ENCODE peak calls at places on chromosomes 7 and 10, in seven cellular contexts. U is AG10803, E is endothelial cell, K is glutamatergic neuron, V is transverse colon, Y is spleen, H is HepG2. M is an unnamed sample.

GRCh38 chr10:33333260-33334169 is 952 bp downstream of the NRP1 start:
- DNase-seq in U (no peak), E (no peak), K (no peak), V (peak; percentile 13), Y (no peak), H (no peak), M (peak; percentile 6)

GRCh38 chr7:65371468-65371867 is 2.2 kb upstream of the ZNF92 start:
- DNase-seq in U (peak; percentile 24), E (no peak), K (no peak), V (no peak), Y (no peak), H (peak; percentile 25), M (no peak)

GRCh38 chr10:114518401-114519305 is 114.4 kb upstream of the AFAP1L2 start:
- DNase-seq in U (no peak), E (no peak), K (no peak), V (no peak), Y (no peak), H (peak; percentile 66), M (no peak)

GRCh38 chr7:16773884-16774283 is 20.3 kb downstream of the TSPAN13 start:
- DNase-seq in U (no peak), E (no peak), K (no peak), V (no peak), Y (no peak), H (no peak), M (no peak)

GRCh38 chr7:82481499-82482097 is 38.0 kb upstream of the CACNA2D1 start:
- DNase-seq in U (peak; percentile 30), E (no peak), K (no peak), V (no peak), Y (no peak), H (peak; percentile 2), M (no peak)

GRCh38 chr10:128898133-128898915 is 568.7 kb upstream of the MGMT start:
- DNase-seq in U (no peak), E (no peak), K (no peak), V (no peak), Y (no peak), H (no peak), M (no peak)

GRCh38 chr10:64659311-64659710 is 1138.1 kb downstream of the REEP3 start:
- DNase-seq in U (no peak), E (no peak), K (no peak), V (no peak), Y (no peak), H (no peak), M (no peak)

GRCh38 chr10:45375716-45376231 is 1.8 kb downstream of the ALOX5 start:
- DNase-seq in U (no peak), E (no peak), K (no peak), V (no peak), Y (peak; percentile 80), H (no peak), M (no peak)

GRCh38 chr7:100794741-100795140 is 32.6 kb downstream of the EPHB4 start:
- DNase-seq in U (no peak), E (no peak), K (no peak), V (no peak), Y (no peak), H (no peak), M (no peak)

GRCh38 chr7:87218941-87219544 is 489 bp downstream of the TMEM243 start:
- DNase-seq in U (peak; percentile 55), E (peak; percentile 46), K (peak; percentile 23), V (peak; percentile 59), Y (peak; percentile 89), H (peak; percentile 28), M (peak; percentile 41)
- TF ChIP-seq CTCF in U (peak; percentile 24), E (no peak), K (no peak), V (no peak), Y (no peak), H (no peak), M (no peak)

GRCh38 chr7:70193514-70193913 is 595.2 kb downstream of the AUTS2 start:
- DNase-seq in U (peak; percentile 31), E (no peak), K (no peak), V (peak; percentile 11), Y (no peak), H (no peak), M (no peak)
- TF ChIP-seq CTCF in U (peak; percentile 42), E (peak; percentile 31), K (peak; percentile 45), V (peak; percentile 16), Y (no peak), H (no peak), M (no peak)

DNA sequence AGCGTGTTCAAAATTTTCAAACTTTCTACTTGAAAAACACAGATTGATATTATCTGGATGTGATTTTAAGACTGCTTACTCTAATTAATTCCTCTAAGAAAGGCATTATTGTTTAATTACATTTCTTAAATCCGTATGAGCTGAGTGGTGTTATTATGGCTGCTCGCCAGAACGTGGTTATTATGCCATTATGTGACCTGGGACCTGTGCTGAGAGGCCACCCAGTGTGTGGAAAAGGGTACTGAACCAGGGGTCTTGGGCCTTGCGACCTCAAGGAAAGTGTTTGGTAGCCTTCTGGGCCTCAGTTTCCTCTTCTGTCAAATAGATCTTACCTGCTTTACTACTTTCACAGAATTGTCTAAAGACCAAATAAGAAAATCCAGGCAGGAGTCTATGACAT is 15.4 kb downstream of the LGI1 start:
- DNase-seq in U (no peak), E (no peak), K (no peak), V (no peak), Y (no peak), H (no peak), M (no peak)
- TF ChIP-seq CTCF in U (no peak), E (no peak), K (no peak), V (no peak), Y (no peak), H (no peak), M (no peak)

GRCh38 chr10:91090761-91091529 is 129.5 kb upstream of the PCGF5 start:
- DNase-seq in U (peak; percentile 37), E (no peak), K (no peak), V (no peak), Y (no peak), H (peak; percentile 23), M (no peak)
- TF ChIP-seq CTCF in U (peak; percentile 38), E (no peak), K (no peak), V (no peak), Y (no peak), H (peak; percentile 47), M (peak; percentile 10)

DNA sequence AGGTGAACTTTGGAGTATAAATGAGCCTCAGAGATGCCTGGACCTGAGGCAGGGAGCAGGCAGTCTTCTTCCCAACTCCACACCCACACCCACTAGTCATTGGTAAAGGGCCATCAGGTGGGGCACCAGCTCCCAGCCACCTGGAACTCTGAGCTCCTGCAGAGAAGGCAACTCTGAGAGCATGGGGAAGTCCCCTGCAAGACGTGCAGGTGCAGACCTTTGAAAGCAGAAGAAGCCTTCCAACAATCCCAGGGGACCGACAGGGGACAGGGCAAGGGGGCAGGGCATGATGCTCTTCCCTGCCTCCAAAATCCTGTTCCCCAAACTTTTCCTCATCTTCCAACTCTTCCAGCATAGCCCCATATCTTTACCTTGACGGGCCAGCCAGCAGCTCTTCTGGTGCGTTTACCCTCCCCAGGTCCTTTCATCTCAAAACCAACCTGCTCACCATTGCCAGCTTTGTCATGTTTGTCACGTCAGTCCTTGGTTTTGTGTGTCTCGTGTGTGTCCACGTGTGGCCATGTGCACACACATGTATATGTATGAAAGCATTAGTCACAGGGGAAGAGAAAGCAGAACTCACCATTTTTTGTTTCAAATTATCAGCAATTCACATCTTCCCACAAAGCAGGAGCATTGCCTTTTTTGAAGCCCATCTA is 40.9 kb upstream of the AMPH start:
- DNase-seq in U (no peak), E (no peak), K (no peak), V (no peak), Y (no peak), H (no peak), M (no peak)
- TF ChIP-seq CTCF in U (no peak), E (no peak), K (no peak), V (no peak), Y (no peak), H (no peak), M (no peak)

GRCh38 chr7:30692438-30692837 is 10.2 kb upstream of the CRHR2 start:
- DNase-seq in U (no peak), E (no peak), K (no peak), V (no peak), Y (no peak), H (no peak), M (no peak)
- TF ChIP-seq CTCF in U (no peak), E (no peak), K (no peak), V (no peak), Y (no peak), H (no peak), M (no peak)

GRCh38 chr7:2934211-2934731 is 90.2 kb upstream of the GNA12 start:
- DNase-seq in U (peak; percentile 41), E (no peak), K (no peak), V (no peak), Y (peak; percentile 61), H (no peak), M (no peak)
- TF ChIP-seq CTCF in U (no peak), E (no peak), K (no peak), V (no peak), Y (no peak), H (no peak), M (no peak)

GRCh38 chr10:4651404-4652037 is 174.5 kb upstream of the AKR1E2 start:
- DNase-seq in U (no peak), E (no peak), K (no peak), V (no peak), Y (no peak), H (no peak), M (no peak)

GRCh38 chr10:4652111-4653010 is 173.6 kb upstream of the AKR1E2 start:
- DNase-seq in U (no peak), E (no peak), K (no peak), V (no peak), Y (no peak), H (no peak), M (no peak)

GRCh38 chr10:4648968-4649367 is 177.0 kb upstream of the AKR1E2 start:
- DNase-seq in U (no peak), E (no peak), K (no peak), V (no peak), Y (no peak), H (no peak), M (no peak)

GRCh38 chr10:4650109-4650508 is 175.9 kb upstream of the AKR1E2 start:
- DNase-seq in U (peak; percentile 56), E (no peak), K (no peak), V (no peak), Y (no peak), H (no peak), M (no peak)

GRCh38 chr10:4650572-4650971 is 175.4 kb upstream of the AKR1E2 start:
- DNase-seq in U (peak; percentile 83), E (no peak), K (no peak), V (no peak), Y (no peak), H (no peak), M (no peak)
- TF ChIP-seq CTCF in U (peak; percentile 46), E (no peak), K (no peak), V (no peak), Y (no peak), H (peak; percentile 9), M (no peak)

DNA sequence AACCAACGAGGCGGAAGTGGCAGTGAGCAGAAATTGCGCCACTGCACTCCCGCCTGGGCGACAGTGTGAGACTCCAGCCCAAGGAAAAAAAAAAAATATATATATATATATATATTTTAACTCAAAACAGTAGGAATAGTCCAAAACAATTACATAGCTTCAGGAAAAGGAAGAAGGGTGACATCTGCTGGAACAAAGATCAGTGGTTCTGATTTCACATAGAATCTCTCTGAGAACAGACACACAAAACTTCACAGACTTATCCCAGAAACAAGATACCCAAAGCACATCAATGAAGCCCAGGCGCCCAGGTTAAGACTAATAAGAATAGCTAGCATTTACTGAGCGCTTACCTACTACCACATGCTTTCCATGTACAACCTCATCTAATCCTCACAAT is 45.0 kb downstream of the DNMBP start:
- DNase-seq in U (peak; percentile 36), E (no peak), K (no peak), V (no peak), Y (no peak), H (no peak), M (no peak)
- TF ChIP-seq CTCF in U (peak; percentile 46), E (no peak), K (no peak), V (no peak), Y (no peak), H (peak; percentile 23), M (no peak)